ENCODE peak calls at places on chromosomes 2 and 18, in four cellular contexts. J is H9, E is IMR-90, N is mesendoderm. Y is an unnamed sample.

GRCh38 chr2:58845011-58845410 is 603.9 kb upstream of the FANCL start:
- DNase-seq in N (no peak), E (no peak), J (no peak), Y (no peak)

GRCh38 chr2:241895732-241896641 is 26.5 kb downstream of the RTP5 start:
- DNase-seq in J (peak), E (peak), N (peak), Y (no peak)

GRCh38 chr2:232343816-232344215 is 34.7 kb upstream of the ALPP start:
- DNase-seq in N (no peak), E (no peak), J (no peak), Y (no peak)

GRCh38 chr2:185787530-185788145 is 49.0 kb downstream of the FSIP2 start:
- DNase-seq in J (no peak), E (no peak), N (no peak), Y (no peak)

GRCh38 chr2:219691551-219691950 is 64.1 kb downstream of the SLC4A3 start:
- DNase-seq in E (no peak), J (no peak), N (no peak), Y (no peak)

GRCh38 chr2:240066489-240066888 is 13.2 kb upstream of the OR6B3 start:
- DNase-seq in J (no peak), E (no peak), N (peak), Y (no peak)

GRCh38 chr2:147223553-147223952 is 621.3 kb upstream of the ACVR2A start:
- DNase-seq in N (no peak), E (no peak), J (no peak), Y (no peak)

GRCh38 chr2:168244318-168244717 is 3.1 kb downstream of the STK39 start:
- DNase-seq in J (no peak), N (no peak), E (no peak), Y (no peak)

GRCh38 chr2:186480991-186481390 is 5.1 kb upstream of the ZC3H15 start:
- DNase-seq in N (no peak), J (no peak), E (no peak), Y (no peak)

GRCh38 chr2:102109016-102109415 is 33.5 kb upstream of the IL1R1 start:
- DNase-seq in N (no peak), E (peak), J (no peak), Y (no peak)

GRCh38 chr2:134173338-134174016 is 80.4 kb upstream of the MGAT5 start:
- DNase-seq in J (no peak), N (no peak), E (no peak), Y (no peak)

GRCh38 chr18:3321133-3321812 is 59.3 kb downstream of the MYL12B start:
- DNase-seq in J (no peak), N (no peak), E (peak), Y (no peak)

GRCh38 chr2:127638361-127639110 is 7.4 kb upstream of the GPR17 start:
- DNase-seq in N (peak), J (peak), E (no peak), Y (no peak)

GRCh38 chr2:127641133-127641532 is 4.8 kb upstream of the GPR17 start:
- DNase-seq in J (no peak), E (no peak), N (no peak), Y (no peak)

GRCh38 chr2:127639111-127639474 is 6.9 kb upstream of the GPR17 start:
- DNase-seq in E (no peak), J (no peak), N (no peak), Y (no peak)

GRCh38 chr2:127641846-127642510 is 4.0 kb upstream of the GPR17 start:
- DNase-seq in E (no peak), J (no peak), N (no peak), Y (no peak)

GRCh38 chr2:127640082-127641072 is 5.6 kb upstream of the GPR17 start:
- DNase-seq in E (no peak), N (peak), J (peak), Y (no peak)
- H2BK15ac ChIP-seq in E (no peak), N (no peak), J (no peak), Y (peak)

GRCh38 chr2:61905372-61906186 is at the start of gene COMMD1:
- DNase-seq in E (peak), N (peak), J (peak), Y (peak)
- H3K4ac ChIP-seq in E (peak), N (no peak), J (no peak), Y (no peak)

GRCh38 chr2:153196378-153197058 is 282.0 kb downstream of the RPRM start:
- DNase-seq in J (no peak), E (no peak), N (no peak), Y (no peak)
- H2BK15ac ChIP-seq in J (no peak), E (no peak), N (no peak), Y (no peak)

GRCh38 chr18:47767699-47768098 is 162.8 kb downstream of the SMAD2 start:
- DNase-seq in J (no peak), E (no peak), N (no peak), Y (no peak)

GRCh38 chr18:47771922-47772321 is 158.5 kb downstream of the SMAD2 start:
- DNase-seq in E (no peak), N (no peak), J (no peak), Y (no peak)

GRCh38 chr18:47773931-47774330 is 156.5 kb downstream of the SMAD2 start:
- DNase-seq in E (no peak), J (no peak), N (no peak), Y (no peak)

GRCh38 chr18:47775961-47776360 is 154.5 kb downstream of the SMAD2 start:
- DNase-seq in J (no peak), N (peak), E (peak), Y (no peak)

DNA sequence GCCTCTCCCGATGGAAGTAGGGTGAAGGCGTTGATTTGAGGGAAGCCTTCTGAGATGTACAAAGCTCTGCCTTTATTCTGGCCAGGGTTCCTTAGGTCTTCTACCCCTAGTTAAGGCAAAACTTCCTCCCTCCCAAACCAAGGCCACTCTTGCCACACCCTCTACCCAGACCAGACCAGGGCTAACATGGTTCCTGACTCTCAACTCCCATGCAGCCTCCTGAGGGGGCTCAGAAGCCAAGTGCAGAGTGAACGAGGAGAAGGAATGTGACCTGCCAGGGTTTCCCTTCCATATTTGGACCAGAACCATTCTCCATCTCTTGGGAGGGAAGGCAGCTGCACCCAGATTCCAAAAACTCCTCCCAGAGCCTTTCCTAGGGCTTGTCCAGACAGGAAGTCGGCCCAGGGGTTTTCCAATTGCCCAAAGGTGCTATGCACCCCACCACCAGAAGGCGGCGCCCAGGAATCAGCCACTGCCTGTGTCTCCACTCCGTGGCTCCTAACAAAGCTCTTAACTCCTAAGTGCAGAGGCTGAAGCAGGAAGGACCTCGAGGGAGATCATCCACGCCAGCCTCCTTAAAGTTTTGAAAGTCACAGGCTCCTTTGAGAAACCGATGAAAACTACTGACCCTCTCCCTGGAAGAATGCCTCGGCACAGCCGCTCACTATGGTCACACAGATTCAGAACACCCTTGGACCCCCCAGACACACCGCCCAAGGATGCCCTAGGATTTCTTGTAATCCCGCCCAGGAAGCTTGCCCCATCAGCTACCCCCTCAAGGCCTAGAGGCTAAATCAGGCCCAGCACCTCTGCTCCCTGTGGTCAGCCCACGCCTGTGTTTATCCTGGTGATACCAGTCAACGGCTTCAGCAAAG is 157.8 kb downstream of the SMAD2 start:
- DNase-seq in J (peak), E (peak), N (peak), Y (peak)
- H3K4ac ChIP-seq in J (no peak), E (no peak), N (peak), Y (no peak)

DNA sequence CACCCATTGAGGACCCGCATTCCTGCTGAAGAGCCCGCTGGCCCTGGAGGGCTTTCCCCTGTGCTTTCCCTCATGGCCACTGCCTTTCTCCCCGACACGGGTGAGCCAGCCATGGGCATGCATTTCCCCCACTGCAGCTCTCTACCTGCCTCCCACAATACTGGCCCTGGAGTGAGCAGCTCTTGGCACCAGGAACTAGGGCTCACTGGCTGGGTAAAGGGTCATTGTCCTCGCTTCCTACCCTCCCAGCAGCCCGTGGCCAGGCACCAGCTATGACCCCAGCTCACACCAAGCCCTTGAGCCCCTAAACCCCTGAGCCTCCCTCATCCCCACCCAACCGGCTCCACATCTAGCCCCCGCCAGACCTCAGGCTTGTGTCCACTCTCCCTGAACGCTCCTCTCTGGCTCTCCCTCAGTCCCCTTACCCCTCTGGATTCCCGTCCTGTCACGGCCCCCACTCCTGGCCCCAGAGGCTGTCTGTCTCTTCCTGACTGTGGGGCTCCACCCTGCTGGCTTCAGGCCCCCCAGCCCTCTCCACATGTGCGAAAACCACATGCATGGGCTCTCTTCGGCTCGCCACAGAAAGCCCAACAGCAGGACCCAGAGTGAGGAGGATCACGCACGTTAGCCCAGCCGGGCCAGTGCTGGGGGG is 199.8 kb downstream of the ZFP36L2 start:
- DNase-seq in E (no peak), J (no peak), N (no peak), Y (no peak)
- H2BK15ac ChIP-seq in E (peak), J (no peak), N (no peak), Y (peak)

DNA sequence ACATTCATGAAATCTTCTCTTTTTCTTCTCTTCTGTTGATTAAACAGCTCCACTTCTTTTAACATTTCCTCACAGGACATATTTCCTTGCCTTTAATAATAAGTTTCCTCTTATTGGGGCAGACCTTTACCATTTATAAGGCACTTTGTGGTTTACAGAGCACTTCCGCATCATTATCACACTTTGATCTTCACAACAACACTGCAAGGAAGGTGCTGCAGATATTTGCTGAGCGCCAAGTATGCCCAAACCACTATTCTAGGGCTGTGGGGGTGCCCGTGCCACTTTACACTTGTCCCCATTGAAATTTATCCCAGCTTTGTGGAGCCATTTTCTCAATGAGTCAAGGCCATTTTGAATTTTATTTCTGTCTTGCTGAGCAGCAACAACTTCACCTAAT is 246.6 kb downstream of the SS18 start:
- DNase-seq in E (no peak), J (no peak), N (no peak), Y (no peak)
- H3K4ac ChIP-seq in E (no peak), J (no peak), N (no peak), Y (no peak)

Y was measured in neuronal stem cell.